ENCODE peak calls at places on chromosome 17, in ten cellular contexts. One of them, this sample, is unnamed.

GRCh38 chr17:38871247-38871991 is 1.6 kb downstream of the LASP1 start:
- DNase-seq in left cardiac atrium: peak; percentile 77
- DNase-seq in left lung: peak; percentile 88
- DNase-seq in thoracic aorta: peak; percentile 37
- DNase-seq in left ventricle myocardium superior: peak; percentile 54
- DNase-seq in H54: no peak
- DNase-seq in NCI-H1417: no peak
- DNase-seq in stimulated activated CD8-positive, alpha-beta memory T cell treated with anti-CD3 and anti-CD28 coated beads, Interleukin-7, amount 100 ng/mL, for 1 hour: no peak
- DNase-seq in activated naive CD4-positive, alpha-beta T cell: peak; percentile 57
- DNase-seq in IMR-90: peak; percentile 80
- DNase-seq in this sample: peak; percentile 77

GRCh38 chr17:47949197-47949759 is 7.9 kb downstream of the PNPO start:
- DNase-seq in IMR-90: peak; percentile 82
- DNase-seq in stimulated activated CD8-positive, alpha-beta memory T cell treated with anti-CD3 and anti-CD28 coated beads, Interleukin-7, amount 100 ng/mL, for 1 hour: peak; percentile 55
- DNase-seq in NCI-H1417: peak; percentile 83
- DNase-seq in left ventricle myocardium superior: peak; percentile 95
- DNase-seq in left lung: peak; percentile 98
- DNase-seq in activated naive CD4-positive, alpha-beta T cell: peak; percentile 76
- DNase-seq in H54: peak; percentile 82
- DNase-seq in thoracic aorta: peak; percentile 23
- DNase-seq in left cardiac atrium: peak; percentile 93
- DNase-seq in this sample: peak; percentile 76

GRCh38 chr17:5422505-5422904 is 2.5 kb downstream of the RPAIN start:
- DNase-seq in left lung: no peak
- DNase-seq in thoracic aorta: no peak
- DNase-seq in H54: peak; percentile 59
- DNase-seq in stimulated activated CD8-positive, alpha-beta memory T cell treated with anti-CD3 and anti-CD28 coated beads, Interleukin-7, amount 100 ng/mL, for 1 hour: no peak
- DNase-seq in left ventricle myocardium superior: no peak
- DNase-seq in IMR-90: peak; percentile 83
- DNase-seq in left cardiac atrium: no peak
- DNase-seq in NCI-H1417: no peak
- DNase-seq in activated naive CD4-positive, alpha-beta T cell: no peak
- DNase-seq in this sample: no peak

GRCh38 chr17:286571-286970 is 66.0 kb downstream of the RPH3AL start:
- DNase-seq in NCI-H1417: no peak
- DNase-seq in activated naive CD4-positive, alpha-beta T cell: no peak
- DNase-seq in left ventricle myocardium superior: no peak
- DNase-seq in left cardiac atrium: no peak
- DNase-seq in left lung: peak; percentile 38
- DNase-seq in H54: no peak
- DNase-seq in stimulated activated CD8-positive, alpha-beta memory T cell treated with anti-CD3 and anti-CD28 coated beads, Interleukin-7, amount 100 ng/mL, for 1 hour: no peak
- DNase-seq in IMR-90: no peak
- DNase-seq in thoracic aorta: no peak
- DNase-seq in this sample: no peak

GRCh38 chr17:79038545-79039135 is 14.7 kb downstream of the C1QTNF1 start:
- DNase-seq in left cardiac atrium: peak; percentile 80
- DNase-seq in thoracic aorta: no peak
- DNase-seq in NCI-H1417: no peak
- DNase-seq in IMR-90: peak; percentile 96
- DNase-seq in activated naive CD4-positive, alpha-beta T cell: no peak
- DNase-seq in stimulated activated CD8-positive, alpha-beta memory T cell treated with anti-CD3 and anti-CD28 coated beads, Interleukin-7, amount 100 ng/mL, for 1 hour: no peak
- DNase-seq in H54: no peak
- DNase-seq in left lung: no peak
- DNase-seq in left ventricle myocardium superior: peak; percentile 58
- DNase-seq in this sample: no peak

GRCh38 chr17:44223574-44224046 is 4.1 kb upstream of the UBTF start:
- DNase-seq in left ventricle myocardium superior: no peak
- DNase-seq in NCI-H1417: no peak
- DNase-seq in IMR-90: peak; percentile 65
- DNase-seq in stimulated activated CD8-positive, alpha-beta memory T cell treated with anti-CD3 and anti-CD28 coated beads, Interleukin-7, amount 100 ng/mL, for 1 hour: no peak
- DNase-seq in left cardiac atrium: peak; percentile 48
- DNase-seq in H54: peak; percentile 80
- DNase-seq in thoracic aorta: no peak
- DNase-seq in activated naive CD4-positive, alpha-beta T cell: no peak
- DNase-seq in left lung: no peak
- DNase-seq in this sample: peak; percentile 44

GRCh38 chr17:55295411-55296170 is 30.8 kb downstream of the HLF start:
- DNase-seq in IMR-90: peak; percentile 43
- DNase-seq in thoracic aorta: no peak
- DNase-seq in left lung: no peak
- DNase-seq in left ventricle myocardium superior: peak; percentile 52
- DNase-seq in activated naive CD4-positive, alpha-beta T cell: peak; percentile 12
- DNase-seq in stimulated activated CD8-positive, alpha-beta memory T cell treated with anti-CD3 and anti-CD28 coated beads, Interleukin-7, amount 100 ng/mL, for 1 hour: peak; percentile 11
- DNase-seq in left cardiac atrium: peak; percentile 48
- DNase-seq in NCI-H1417: peak; percentile 45
- DNase-seq in H54: peak; percentile 45
- DNase-seq in this sample: peak; percentile 75

GRCh38 chr17:51046527-51047384 is 73.9 kb downstream of the SPAG9 start:
- DNase-seq in left ventricle myocardium superior: peak; percentile 43
- DNase-seq in stimulated activated CD8-positive, alpha-beta memory T cell treated with anti-CD3 and anti-CD28 coated beads, Interleukin-7, amount 100 ng/mL, for 1 hour: no peak
- DNase-seq in thoracic aorta: no peak
- DNase-seq in activated naive CD4-positive, alpha-beta T cell: no peak
- DNase-seq in NCI-H1417: no peak
- DNase-seq in left cardiac atrium: peak; percentile 79
- DNase-seq in left lung: no peak
- DNase-seq in IMR-90: peak; percentile 87
- DNase-seq in H54: peak; percentile 28
- DNase-seq in this sample: peak; percentile 63

GRCh38 chr17:81221842-81222619 is 734 bp downstream of the CEP131 start:
- DNase-seq in left cardiac atrium: no peak
- DNase-seq in left ventricle myocardium superior: no peak
- DNase-seq in IMR-90: no peak
- DNase-seq in activated naive CD4-positive, alpha-beta T cell: no peak
- DNase-seq in thoracic aorta: no peak
- DNase-seq in left lung: peak; percentile 68
- DNase-seq in NCI-H1417: no peak
- DNase-seq in H54: no peak
- DNase-seq in stimulated activated CD8-positive, alpha-beta memory T cell treated with anti-CD3 and anti-CD28 coated beads, Interleukin-7, amount 100 ng/mL, for 1 hour: no peak
- DNase-seq in this sample: no peak

GRCh38 chr17:70791748-70792443 is 622.6 kb downstream of the KCNJ2 start:
- DNase-seq in left lung: no peak
- DNase-seq in NCI-H1417: no peak
- DNase-seq in left cardiac atrium: no peak
- DNase-seq in H54: no peak
- DNase-seq in activated naive CD4-positive, alpha-beta T cell: no peak
- DNase-seq in IMR-90: no peak
- DNase-seq in stimulated activated CD8-positive, alpha-beta memory T cell treated with anti-CD3 and anti-CD28 coated beads, Interleukin-7, amount 100 ng/mL, for 1 hour: no peak
- DNase-seq in left ventricle myocardium superior: no peak
- DNase-seq in thoracic aorta: no peak
- DNase-seq in this sample: no peak

GRCh38 chr17:44033841-44034408 is 19.2 kb upstream of the TMEM101 start:
- DNase-seq in left lung: no peak
- DNase-seq in NCI-H1417: no peak
- DNase-seq in stimulated activated CD8-positive, alpha-beta memory T cell treated with anti-CD3 and anti-CD28 coated beads, Interleukin-7, amount 100 ng/mL, for 1 hour: no peak
- DNase-seq in left ventricle myocardium superior: no peak
- DNase-seq in thoracic aorta: no peak
- DNase-seq in left cardiac atrium: no peak
- DNase-seq in IMR-90: no peak
- DNase-seq in H54: no peak
- DNase-seq in activated naive CD4-positive, alpha-beta T cell: no peak
- DNase-seq in this sample: no peak

GRCh38 chr17:79607941-79608728 is 2.7 kb downstream of the RBFOX3 start:
- DNase-seq in NCI-H1417: peak; percentile 34
- DNase-seq in IMR-90: no peak
- DNase-seq in activated naive CD4-positive, alpha-beta T cell: no peak
- DNase-seq in left lung: no peak
- DNase-seq in thoracic aorta: no peak
- DNase-seq in H54: no peak
- DNase-seq in left cardiac atrium: no peak
- DNase-seq in stimulated activated CD8-positive, alpha-beta memory T cell treated with anti-CD3 and anti-CD28 coated beads, Interleukin-7, amount 100 ng/mL, for 1 hour: no peak
- DNase-seq in left ventricle myocardium superior: peak; percentile 42
- DNase-seq in this sample: no peak

GRCh38 chr17:1796800-1797199 is 32.9 kb downstream of the SMYD4 start:
- DNase-seq in thoracic aorta: no peak
- DNase-seq in IMR-90: no peak
- DNase-seq in left ventricle myocardium superior: no peak
- DNase-seq in stimulated activated CD8-positive, alpha-beta memory T cell treated with anti-CD3 and anti-CD28 coated beads, Interleukin-7, amount 100 ng/mL, for 1 hour: no peak
- DNase-seq in activated naive CD4-positive, alpha-beta T cell: no peak
- DNase-seq in NCI-H1417: no peak
- DNase-seq in left cardiac atrium: no peak
- DNase-seq in left lung: no peak
- DNase-seq in H54: no peak
- DNase-seq in this sample: no peak

GRCh38 chr17:80146121-80147034 is 550 bp downstream of the EIF4A3 start:
- DNase-seq in activated naive CD4-positive, alpha-beta T cell: no peak
- DNase-seq in left ventricle myocardium superior: no peak
- DNase-seq in thoracic aorta: no peak
- DNase-seq in NCI-H1417: no peak
- DNase-seq in H54: no peak
- DNase-seq in IMR-90: peak; percentile 16
- DNase-seq in left cardiac atrium: no peak
- DNase-seq in left lung: no peak
- DNase-seq in stimulated activated CD8-positive, alpha-beta memory T cell treated with anti-CD3 and anti-CD28 coated beads, Interleukin-7, amount 100 ng/mL, for 1 hour: no peak
- DNase-seq in this sample: no peak

GRCh38 chr17:75032896-75033294 is 13.9 kb downstream of the ATP5PD start:
- DNase-seq in left ventricle myocardium superior: no peak
- DNase-seq in stimulated activated CD8-positive, alpha-beta memory T cell treated with anti-CD3 and anti-CD28 coated beads, Interleukin-7, amount 100 ng/mL, for 1 hour: no peak
- DNase-seq in left lung: no peak
- DNase-seq in IMR-90: no peak
- DNase-seq in NCI-H1417: no peak
- DNase-seq in left cardiac atrium: peak; percentile 54
- DNase-seq in H54: no peak
- DNase-seq in activated naive CD4-positive, alpha-beta T cell: no peak
- DNase-seq in thoracic aorta: no peak
- DNase-seq in this sample: peak; percentile 34

GRCh38 chr17:28211811-28212210 is 107.2 kb upstream of the TMEM97 start:
- DNase-seq in left ventricle myocardium superior: no peak
- DNase-seq in left lung: no peak
- DNase-seq in left cardiac atrium: no peak
- DNase-seq in thoracic aorta: no peak
- DNase-seq in NCI-H1417: peak; percentile 4
- DNase-seq in IMR-90: no peak
- DNase-seq in stimulated activated CD8-positive, alpha-beta memory T cell treated with anti-CD3 and anti-CD28 coated beads, Interleukin-7, amount 100 ng/mL, for 1 hour: no peak
- DNase-seq in activated naive CD4-positive, alpha-beta T cell: no peak
- DNase-seq in H54: no peak
- DNase-seq in this sample: no peak

GRCh38 chr17:18963126-18964017 is 11.4 kb downstream of the SLC5A10 start:
- DNase-seq in activated naive CD4-positive, alpha-beta T cell: no peak
- DNase-seq in left ventricle myocardium superior: peak; percentile 20
- DNase-seq in thoracic aorta: no peak
- DNase-seq in stimulated activated CD8-positive, alpha-beta memory T cell treated with anti-CD3 and anti-CD28 coated beads, Interleukin-7, amount 100 ng/mL, for 1 hour: no peak
- DNase-seq in NCI-H1417: no peak
- DNase-seq in left cardiac atrium: no peak
- DNase-seq in IMR-90: peak; percentile 50
- DNase-seq in H54: peak; percentile 51
- DNase-seq in left lung: peak; percentile 63
- DNase-seq in this sample: no peak

GRCh38 chr17:75010683-75011406 is 1.6 kb upstream of the MRPL58 start:
- DNase-seq in left ventricle myocardium superior: peak; percentile 64
- DNase-seq in stimulated activated CD8-positive, alpha-beta memory T cell treated with anti-CD3 and anti-CD28 coated beads, Interleukin-7, amount 100 ng/mL, for 1 hour: no peak
- DNase-seq in activated naive CD4-positive, alpha-beta T cell: no peak
- DNase-seq in left cardiac atrium: no peak
- DNase-seq in left lung: no peak
- DNase-seq in NCI-H1417: no peak
- DNase-seq in thoracic aorta: no peak
- DNase-seq in IMR-90: peak; percentile 55
- DNase-seq in H54: no peak
- DNase-seq in this sample: no peak

GRCh38 chr17:40070644-40070894 is 7.8 kb downstream of the THRA start:
- DNase-seq in left ventricle myocardium superior: no peak
- DNase-seq in activated naive CD4-positive, alpha-beta T cell: no peak
- DNase-seq in H54: no peak
- DNase-seq in NCI-H1417: no peak
- DNase-seq in left lung: no peak
- DNase-seq in IMR-90: no peak
- DNase-seq in left cardiac atrium: no peak
- DNase-seq in stimulated activated CD8-positive, alpha-beta memory T cell treated with anti-CD3 and anti-CD28 coated beads, Interleukin-7, amount 100 ng/mL, for 1 hour: no peak
- DNase-seq in thoracic aorta: no peak
- DNase-seq in this sample: no peak

GRCh38 chr17:77280304-77280910 is 139.6 kb downstream of the SEC14L1 start:
- DNase-seq in H54: peak; percentile 92
- DNase-seq in left cardiac atrium: no peak
- DNase-seq in stimulated activated CD8-positive, alpha-beta memory T cell treated with anti-CD3 and anti-CD28 coated beads, Interleukin-7, amount 100 ng/mL, for 1 hour: no peak
- DNase-seq in IMR-90: peak; percentile 84
- DNase-seq in NCI-H1417: peak; percentile 58
- DNase-seq in left lung: no peak
- DNase-seq in left ventricle myocardium superior: no peak
- DNase-seq in activated naive CD4-positive, alpha-beta T cell: no peak
- DNase-seq in thoracic aorta: no peak
- DNase-seq in this sample: no peak

GRCh38 chr17:66351053-66351452 is 48.6 kb downstream of the PRKCA start:
- DNase-seq in NCI-H1417: no peak
- DNase-seq in IMR-90: no peak
- DNase-seq in H54: no peak
- DNase-seq in thoracic aorta: no peak
- DNase-seq in left lung: peak; percentile 83
- DNase-seq in stimulated activated CD8-positive, alpha-beta memory T cell treated with anti-CD3 and anti-CD28 coated beads, Interleukin-7, amount 100 ng/mL, for 1 hour: no peak
- DNase-seq in left cardiac atrium: peak; percentile 37
- DNase-seq in activated naive CD4-positive, alpha-beta T cell: no peak
- DNase-seq in left ventricle myocardium superior: peak; percentile 49
- DNase-seq in this sample: no peak

GRCh38 chr17:42474270-42474669 is 15.6 kb downstream of the ATP6V0A1 start:
- DNase-seq in left lung: no peak
- DNase-seq in IMR-90: no peak
- DNase-seq in NCI-H1417: no peak
- DNase-seq in H54: no peak
- DNase-seq in stimulated activated CD8-positive, alpha-beta memory T cell treated with anti-CD3 and anti-CD28 coated beads, Interleukin-7, amount 100 ng/mL, for 1 hour: no peak
- DNase-seq in left cardiac atrium: no peak
- DNase-seq in activated naive CD4-positive, alpha-beta T cell: no peak
- DNase-seq in left ventricle myocardium superior: no peak
- DNase-seq in thoracic aorta: no peak
- DNase-seq in this sample: no peak

GRCh38 chr17:42969006-42969581 is 4.8 kb upstream of the AARSD1 start:
- DNase-seq in IMR-90: peak; percentile 79
- DNase-seq in stimulated activated CD8-positive, alpha-beta memory T cell treated with anti-CD3 and anti-CD28 coated beads, Interleukin-7, amount 100 ng/mL, for 1 hour: no peak
- DNase-seq in left lung: no peak
- DNase-seq in NCI-H1417: no peak
- DNase-seq in H54: no peak
- DNase-seq in thoracic aorta: no peak
- DNase-seq in activated naive CD4-positive, alpha-beta T cell: no peak
- DNase-seq in left cardiac atrium: no peak
- DNase-seq in left ventricle myocardium superior: no peak
- DNase-seq in this sample: no peak

GRCh38 chr17:83053021-83053778 is 26.2 kb upstream of the METRNL start:
- DNase-seq in stimulated activated CD8-positive, alpha-beta memory T cell treated with anti-CD3 and anti-CD28 coated beads, Interleukin-7, amount 100 ng/mL, for 1 hour: no peak
- DNase-seq in left lung: no peak
- DNase-seq in IMR-90: peak; percentile 30
- DNase-seq in NCI-H1417: peak; percentile 41
- DNase-seq in thoracic aorta: no peak
- DNase-seq in left ventricle myocardium superior: no peak
- DNase-seq in activated naive CD4-positive, alpha-beta T cell: no peak
- DNase-seq in left cardiac atrium: peak; percentile 43
- DNase-seq in H54: no peak
- DNase-seq in this sample: peak; percentile 12

GRCh38 chr17:71503710-71504471 is 616.9 kb upstream of the SOX9 start:
- DNase-seq in left ventricle myocardium superior: no peak
- DNase-seq in IMR-90: no peak
- DNase-seq in left cardiac atrium: no peak
- DNase-seq in NCI-H1417: no peak
- DNase-seq in stimulated activated CD8-positive, alpha-beta memory T cell treated with anti-CD3 and anti-CD28 coated beads, Interleukin-7, amount 100 ng/mL, for 1 hour: no peak
- DNase-seq in left lung: no peak
- DNase-seq in thoracic aorta: no peak
- DNase-seq in H54: no peak
- DNase-seq in activated naive CD4-positive, alpha-beta T cell: no peak
- DNase-seq in this sample: no peak

GRCh38 chr17:57468932-57469775 is 212.8 kb downstream of the MSI2 start:
- DNase-seq in NCI-H1417: peak; percentile 74
- DNase-seq in IMR-90: no peak
- DNase-seq in left cardiac atrium: no peak
- DNase-seq in stimulated activated CD8-positive, alpha-beta memory T cell treated with anti-CD3 and anti-CD28 coated beads, Interleukin-7, amount 100 ng/mL, for 1 hour: no peak
- DNase-seq in thoracic aorta: no peak
- DNase-seq in H54: no peak
- DNase-seq in left ventricle myocardium superior: no peak
- DNase-seq in left lung: no peak
- DNase-seq in activated naive CD4-positive, alpha-beta T cell: no peak
- DNase-seq in this sample: no peak

GRCh38 chr17:6110592-6110991 is 40.4 kb downstream of the WSCD1 start:
- DNase-seq in activated naive CD4-positive, alpha-beta T cell: no peak
- DNase-seq in H54: no peak
- DNase-seq in stimulated activated CD8-positive, alpha-beta memory T cell treated with anti-CD3 and anti-CD28 coated beads, Interleukin-7, amount 100 ng/mL, for 1 hour: no peak
- DNase-seq in NCI-H1417: no peak
- DNase-seq in left ventricle myocardium superior: no peak
- DNase-seq in thoracic aorta: no peak
- DNase-seq in left lung: no peak
- DNase-seq in left cardiac atrium: no peak
- DNase-seq in IMR-90: no peak
- DNase-seq in this sample: no peak

GRCh38 chr17:27239584-27239983 is 54.3 kb upstream of the WSB1 start:
- DNase-seq in left lung: no peak
- DNase-seq in IMR-90: no peak
- DNase-seq in thoracic aorta: no peak
- DNase-seq in NCI-H1417: no peak
- DNase-seq in left ventricle myocardium superior: no peak
- DNase-seq in left cardiac atrium: no peak
- DNase-seq in activated naive CD4-positive, alpha-beta T cell: no peak
- DNase-seq in stimulated activated CD8-positive, alpha-beta memory T cell treated with anti-CD3 and anti-CD28 coated beads, Interleukin-7, amount 100 ng/mL, for 1 hour: no peak
- DNase-seq in H54: no peak
- DNase-seq in this sample: no peak